ENCODE peak calls at places on chromosomes 11 and 22, in five cellular contexts. P, I, M, J and O are unnamed samples.

GRCh38 chr11:60924110-60924905 is at the start of gene TMEM132A:
- DNase-seq in M (peak), J (no peak), P (peak), I (peak), O (peak)

GRCh38 chr11:126585388-126586302 is 230.2 kb downstream of the ST3GAL4 start:
- DNase-seq in M (no peak), I (peak), J (no peak), P (no peak), O (peak)

GRCh38 chr11:46246514-46246913 is 30.9 kb upstream of the CREB3L1 start:
- DNase-seq in I (no peak), P (no peak), J (no peak), M (no peak), O (no peak)

GRCh38 chr11:61700221-61700620 is 20.0 kb downstream of the DAGLA start:
- DNase-seq in J (no peak), P (peak), I (peak), M (peak), O (no peak)

GRCh38 chr11:103420593-103420992 is 311.4 kb downstream of the DYNC2H1 start:
- DNase-seq in J (no peak), M (no peak), I (no peak), P (no peak), O (no peak)

GRCh38 chr11:31442086-31442485 is 67.3 kb downstream of the IMMP1L start:
- DNase-seq in P (no peak), J (no peak), I (no peak), M (peak), O (no peak)

GRCh38 chr22:46192210-46192993 is 42.1 kb downstream of the PPARA start:
- DNase-seq in J (no peak), M (no peak), I (no peak), P (no peak), O (no peak)

GRCh38 chr11:44112083-44112865 is 16.8 kb downstream of the EXT2 start:
- DNase-seq in I (no peak), P (no peak), J (no peak), M (no peak), O (no peak)

GRCh38 chr11:64357904-64358535 is 942 bp upstream of the RPS6KA4 start:
- DNase-seq in M (peak), P (peak), J (no peak), I (peak), O (no peak)

GRCh38 chr11:123357990-123358827 is 71.9 kb upstream of the GRAMD1B start:
- DNase-seq in P (no peak), I (no peak), J (peak), M (no peak), O (peak)

GRCh38 chr11:78802058-78802633 is 227.5 kb upstream of the NARS2 start:
- DNase-seq in P (no peak), J (no peak), I (no peak), M (no peak), O (no peak)

GRCh38 chr11:118918686-118919280 is 6.9 kb downstream of the BCL9L start:
- DNase-seq in J (no peak), I (no peak), M (no peak), P (peak), O (no peak)

GRCh38 chr11:132134322-132134721 is 763.9 kb downstream of the NTM start:
- DNase-seq in I (no peak), M (no peak), P (no peak), J (no peak), O (no peak)

GRCh38 chr11:80031014-80031565 is 590.3 kb upstream of the TENM4 start:
- DNase-seq in J (no peak), P (no peak), M (no peak), I (no peak), O (no peak)

GRCh38 chr22:31680764-31681624 is 19.0 kb upstream of the PISD start:
- DNase-seq in M (no peak), P (no peak), I (no peak), J (no peak), O (no peak)

GRCh38 chr22:20569059-20570058 is 61.9 kb downstream of the MED15 start:
- DNase-seq in J (peak), M (no peak), P (no peak), I (peak), O (no peak)

GRCh38 chr22:21942407-21942895 is 10.2 kb downstream of the PPM1F start:
- DNase-seq in P (no peak), J (no peak), I (peak), M (no peak), O (no peak)

GRCh38 chr22:25166266-25167056 is 33.2 kb upstream of the CRYBB3 start:
- DNase-seq in J (no peak), M (no peak), P (no peak), I (no peak), O (no peak)

GRCh38 chr11:127114035-127114434 is 113.5 kb upstream of the KIRREL3 start:
- DNase-seq in J (no peak), M (no peak), P (no peak), I (no peak), O (no peak)

GRCh38 chr11:811446-812245 is 1.9 kb downstream of the RPLP2 start:
- DNase-seq in M (no peak), J (no peak), P (no peak), I (no peak), O (no peak)

GRCh38 chr22:36833073-36833472 is 16.2 kb upstream of the PVALB start:
- DNase-seq in P (no peak), I (no peak), M (no peak), J (peak), O (no peak)

GRCh38 chr11:130817608-130817944 is 98.7 kb downstream of the SNX19 start:
- DNase-seq in M (no peak), I (no peak), J (no peak), P (no peak), O (no peak)

GRCh38 chr11:119721129-119722120 is 7.6 kb downstream of the NECTIN1 start:
- DNase-seq in I (peak), M (peak), P (peak), J (no peak), O (peak)

GRCh38 chr11:119103793-119104192 is 2.1 kb upstream of the DPAGT1 start:
- DNase-seq in I (no peak), P (peak), M (no peak), J (no peak), O (no peak)

GRCh38 chr11:111399187-111400031 is 20.3 kb upstream of the POU2AF1 start:
- DNase-seq in M (peak), J (no peak), P (no peak), I (no peak), O (no peak)

GRCh38 chr11:132941761-132942160 is 590.5 kb downstream of the OPCML start:
- DNase-seq in I (no peak), J (no peak), M (no peak), P (no peak), O (no peak)

GRCh38 chr11:91773090-91773489 is 451.5 kb upstream of the FAT3 start:
- DNase-seq in M (no peak), J (no peak), P (peak), I (no peak), O (peak)

GRCh38 chr22:27480487-27480886 is 321.1 kb downstream of the MN1 start:
- DNase-seq in I (no peak), M (peak), J (no peak), P (no peak), O (peak)

GRCh38 chr11:679271-680207 is 15.5 kb downstream of the DEAF1 start:
- DNase-seq in P (no peak), J (no peak), I (no peak), M (no peak), O (no peak)

GRCh38 chr11:126925321-126926093 is 75.1 kb downstream of the KIRREL3 start:
- DNase-seq in M (no peak), P (no peak), I (no peak), J (no peak), O (no peak)

GRCh38 chr11:76385903-76386302 is 4.8 kb downstream of the GVQW3 start:
- DNase-seq in I (no peak), J (no peak), P (no peak), M (peak), O (no peak)
- TF ChIP-seq ESRRA in I (no peak), J (no peak), P (no peak), M (no peak), O (no peak)

DNA sequence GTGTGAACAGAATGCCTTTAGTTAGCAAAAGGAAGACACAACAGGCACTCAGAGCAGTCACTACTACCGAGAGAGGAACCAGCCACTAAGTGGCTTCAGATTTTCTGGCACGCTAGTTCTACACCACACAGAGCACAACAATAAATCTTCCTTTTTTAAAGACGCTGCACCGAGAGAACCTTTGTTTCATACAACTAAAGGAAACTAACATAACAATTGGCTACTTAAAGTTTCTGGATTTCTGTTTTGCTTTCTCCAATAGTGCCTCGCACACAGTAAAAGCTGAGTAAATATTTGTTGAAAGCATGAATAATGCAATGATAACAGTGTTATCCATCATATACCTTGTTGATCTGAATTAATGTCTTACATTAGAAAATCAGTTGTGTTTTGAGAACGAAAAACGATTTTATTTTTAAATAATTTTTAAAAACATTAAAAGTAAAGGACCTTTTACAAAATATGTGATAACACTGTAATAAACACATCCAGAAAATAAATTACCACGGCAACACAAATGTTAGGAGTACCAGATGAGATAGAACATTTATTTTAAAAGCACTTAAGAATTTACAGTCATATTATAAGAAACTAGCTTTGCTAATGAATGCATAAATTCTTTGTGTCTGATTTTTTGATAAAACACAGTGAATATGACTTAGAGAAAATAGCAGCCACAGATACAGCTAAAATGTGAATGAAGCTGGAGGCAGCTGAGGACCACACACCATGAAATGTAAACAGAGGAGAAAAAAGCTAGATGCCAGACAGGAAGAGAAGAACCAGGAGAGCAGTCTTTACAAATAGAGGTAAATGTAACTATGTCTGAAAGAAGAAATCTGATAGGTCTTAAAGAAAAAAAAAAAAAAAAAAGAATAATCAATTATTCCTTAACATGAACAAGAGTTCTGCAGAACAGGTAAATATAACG is 14.8 kb downstream of the CCDC34 start:
- DNase-seq in I (no peak), J (no peak), M (no peak), P (no peak), O (no peak)
- TF ChIP-seq ESRRA in I (no peak), J (no peak), M (no peak), P (no peak), O (no peak)

GRCh38 chr11:128289048-128289447 is 298.3 kb downstream of the ETS1 start:
- DNase-seq in P (no peak), J (peak), M (no peak), I (no peak), O (no peak)
- TF ChIP-seq ESRRA in P (no peak), J (no peak), M (no peak), I (no peak), O (no peak)

GRCh38 chr11:117910525-117910924 is 18.7 kb downstream of the TMPRSS13 start:
- DNase-seq in M (no peak), I (no peak), P (peak), J (no peak), O (no peak)

GRCh38 chr11:117908959-117909610 is 20.1 kb downstream of the TMPRSS13 start:
- DNase-seq in J (no peak), P (peak), I (no peak), M (no peak), O (no peak)

GRCh38 chr11:117908261-117908895 is 20.8 kb downstream of the TMPRSS13 start:
- DNase-seq in I (no peak), M (no peak), P (peak), J (no peak), O (no peak)

GRCh38 chr11:117910941-117911630 is 18.1 kb downstream of the TMPRSS13 start:
- DNase-seq in M (no peak), P (no peak), J (no peak), I (no peak), O (no peak)

GRCh38 chr11:117909611-117910382 is 19.4 kb downstream of the TMPRSS13 start:
- DNase-seq in J (no peak), P (peak), I (no peak), M (no peak), O (no peak)
- TF ChIP-seq ESRRA in J (no peak), P (peak), I (no peak), M (no peak), O (no peak)

GRCh38 chr22:23102002-23102655 is 31.8 kb downstream of the GNAZ start:
- DNase-seq in J (no peak), P (no peak), I (no peak), M (no peak), O (no peak)

GRCh38 chr22:23101524-23101923 is 31.2 kb downstream of the GNAZ start:
- DNase-seq in M (no peak), J (no peak), I (no peak), P (no peak), O (no peak)

GRCh38 chr22:23098718-23099524 is 28.6 kb downstream of the GNAZ start:
- DNase-seq in P (no peak), I (no peak), J (no peak), M (no peak), O (no peak)

GRCh38 chr22:23099525-23099792 is 29.1 kb downstream of the GNAZ start:
- DNase-seq in I (no peak), J (no peak), P (no peak), M (no peak), O (no peak)

DNA sequence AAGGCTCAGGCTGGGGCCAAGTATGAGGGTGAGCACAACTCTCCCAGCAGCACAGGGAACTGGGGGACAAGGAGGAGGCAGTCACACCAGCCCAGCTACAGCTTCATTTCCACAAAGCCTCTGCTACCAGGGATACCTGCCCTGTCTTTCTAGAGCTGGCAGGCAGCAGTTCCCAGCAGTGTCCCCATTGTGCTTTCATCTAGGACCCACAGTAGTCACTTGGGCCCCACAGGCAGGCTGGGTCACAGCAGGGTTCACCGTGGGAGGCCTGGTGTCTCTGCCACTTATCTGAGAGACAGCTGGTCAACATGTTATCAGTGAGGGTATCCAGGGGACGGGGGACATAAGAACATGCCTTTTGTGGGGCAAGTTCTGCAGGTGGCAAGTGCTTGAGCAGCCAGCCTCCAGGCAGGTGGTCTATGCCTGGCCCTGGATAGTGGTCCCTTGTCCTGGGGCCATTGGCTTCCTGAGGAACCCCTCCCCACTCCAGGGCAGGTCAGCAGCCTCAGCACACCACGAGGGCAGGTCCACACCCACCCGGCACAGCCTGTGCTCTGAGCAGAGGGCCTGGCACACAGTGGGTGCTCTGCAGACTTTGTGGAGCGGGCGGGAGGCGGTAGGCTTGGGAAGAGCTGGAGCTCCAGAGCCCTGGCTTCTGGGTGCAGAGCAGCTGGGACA is 29.9 kb downstream of the GNAZ start:
- DNase-seq in J (no peak), M (no peak), P (no peak), I (no peak), O (no peak)
- TF ChIP-seq ESRRA in J (no peak), M (no peak), P (no peak), I (no peak), O (no peak)